ENCODE peak calls at places on chromosomes 3 and 15, in six cellular contexts. E is K562, B is stomach, U is A549, W is transverse colon, M is sigmoid colon. Y is an unnamed sample.
A peak's percentile ranks its signal among the peaks of the same experiment; 100 is the strongest.

GRCh38 chr15:43795997-43796396 is 3.9 kb downstream of the SERF2 start:
- DNase-seq in W (no peak), U (no peak), B (no peak), M (no peak), E (no peak), Y (no peak)

GRCh38 chr3:100008081-100008698 is 106.1 kb downstream of the FILIP1L start:
- DNase-seq in E (no peak), U (no peak), W (no peak), B (no peak), M (no peak), Y (no peak)

GRCh38 chr3:34005886-34006285 is 207.5 kb downstream of the PDCD6IP start:
- DNase-seq in W (no peak), B (no peak), E (no peak), M (no peak), U (no peak), Y (no peak)

GRCh38 chr3:59938857-59939256 is 889.0 kb upstream of the CFAP20DC start:
- DNase-seq in U (no peak), E (no peak), M (no peak), W (no peak), B (no peak), Y (no peak)

GRCh38 chr3:187020376-187020775 is 90.0 kb downstream of the ST6GAL1 start:
- DNase-seq in M (no peak), E (no peak), W (no peak), B (no peak), U (no peak), Y (no peak)

GRCh38 chr3:64360261-64360660 is 135.0 kb upstream of the PRICKLE2 start:
- DNase-seq in E (no peak), M (no peak), U (no peak), W (no peak), B (no peak), Y (no peak)

GRCh38 chr3:126370606-126371005 is 13.4 kb upstream of the KLF15 start:
- DNase-seq in E (no peak), W (no peak), B (no peak), M (peak; percentile 55), U (no peak), Y (no peak)

GRCh38 chr15:33453761-33454160 is 143.0 kb downstream of the RYR3 start:
- DNase-seq in M (no peak), E (no peak), B (no peak), W (no peak), U (no peak), Y (no peak)

GRCh38 chr15:46277994-46278885 is 643.4 kb downstream of the SQOR start:
- DNase-seq in W (no peak), U (no peak), B (no peak), E (no peak), M (no peak), Y (no peak)

GRCh38 chr3:143302638-143303171 is 183.1 kb downstream of the CHST2 start:
- DNase-seq in U (no peak), B (no peak), W (no peak), E (no peak), M (no peak), Y (no peak)

GRCh38 chr15:48913141-48913540 is 35.2 kb downstream of the EID1 start:
- DNase-seq in W (no peak), M (no peak), E (no peak), U (no peak), B (no peak), Y (no peak)

GRCh38 chr15:98484914-98485313 is 163.4 kb upstream of the IGF1R start:
- DNase-seq in M (no peak), B (no peak), U (no peak), W (no peak), E (no peak), Y (no peak)

GRCh38 chr3:57951106-57951882 is 56.9 kb upstream of the FLNB start:
- DNase-seq in U (peak; percentile 65), E (peak; percentile 32), M (peak; percentile 93), B (peak; percentile 48), W (peak; percentile 60), Y (peak; percentile 48)

GRCh38 chr15:51093865-51094605 is 671 bp downstream of the TNFAIP8L3 start:
- DNase-seq in W (peak; percentile 29), B (no peak), E (no peak), M (peak; percentile 69), U (peak; percentile 46), Y (peak; percentile 78)

GRCh38 chr3:16770021-16770420 is 114.7 kb upstream of the PLCL2 start:
- DNase-seq in E (no peak), M (no peak), B (no peak), W (no peak), U (no peak), Y (no peak)

GRCh38 chr3:3191675-3192480 is 12.4 kb upstream of the CRBN start:
- DNase-seq in E (peak; percentile 46), B (peak; percentile 50), U (no peak), M (no peak), W (no peak), Y (no peak)

GRCh38 chr3:58079773-58080172 is 71.6 kb downstream of the FLNB start:
- DNase-seq in M (no peak), U (no peak), W (no peak), E (no peak), B (no peak), Y (no peak)

GRCh38 chr3:194637066-194637465 is 3.8 kb upstream of the TMEM44 start:
- DNase-seq in B (no peak), U (no peak), W (no peak), M (no peak), E (no peak), Y (no peak)

GRCh38 chr3:140593766-140594165 is 84.1 kb upstream of the TRIM42 start:
- DNase-seq in U (no peak), E (no peak), B (no peak), M (no peak), W (no peak), Y (no peak)

GRCh38 chr3:39141211-39141995 is 12.0 kb downstream of the CSRNP1 start:
- DNase-seq in U (no peak), W (peak; percentile 91), E (no peak), M (peak; percentile 72), B (peak; percentile 91), Y (peak; percentile 55)

GRCh38 chr3:112143689-112144088 is 10.6 kb upstream of the GCSAM start:
- DNase-seq in W (no peak), U (no peak), E (no peak), B (no peak), M (no peak), Y (no peak)

GRCh38 chr3:51396401-51396800 is 5.3 kb downstream of the RBM15B start:
- DNase-seq in B (no peak), U (no peak), M (no peak), W (no peak), E (no peak), Y (no peak)

GRCh38 chr3:66195347-66195783 is 25.4 kb upstream of the SLC25A26 start:
- DNase-seq in B (peak; percentile 66), M (peak; percentile 67), U (no peak), E (no peak), W (peak; percentile 15), Y (peak; percentile 39)

DNA sequence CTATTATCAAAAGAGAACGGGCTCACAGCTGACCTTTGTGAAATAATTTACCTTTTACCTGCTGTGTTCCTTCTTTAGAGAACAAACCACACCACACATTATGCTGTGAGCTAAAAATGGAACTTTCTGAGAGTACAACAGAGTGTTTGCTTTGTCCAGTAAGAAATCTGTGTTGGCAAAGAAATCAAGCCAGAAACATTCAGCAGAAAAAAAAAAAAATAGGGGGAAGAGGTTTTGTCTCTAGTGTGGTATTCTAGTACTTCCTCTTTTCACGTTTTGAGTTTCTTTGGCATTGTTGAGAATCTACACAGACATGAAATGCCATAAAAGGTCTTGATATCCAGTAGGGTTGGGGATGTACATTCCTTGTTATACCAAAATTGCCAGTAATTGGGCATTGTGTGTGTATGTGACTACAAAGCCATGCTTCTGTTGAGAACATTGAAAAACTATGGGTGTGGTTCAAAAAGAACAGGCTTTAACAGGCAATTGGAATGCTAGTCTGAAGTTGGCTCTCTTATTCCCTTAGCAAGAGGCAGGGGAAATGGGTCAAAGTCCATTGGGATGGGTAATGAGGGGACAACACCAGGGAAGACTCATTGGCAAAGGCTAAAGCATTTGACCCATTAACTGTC is 273.5 kb downstream of the NEK10 start:
- DNase-seq in B (no peak), M (no peak), W (no peak), E (no peak), U (no peak), Y (no peak)
- H3K4me3 ChIP-seq in B (no peak overlapping the region), M (no peak overlapping the region), W (no peak overlapping the region), E (no peak overlapping the region), U (no peak overlapping the region), Y (no peak overlapping the region)

DNA sequence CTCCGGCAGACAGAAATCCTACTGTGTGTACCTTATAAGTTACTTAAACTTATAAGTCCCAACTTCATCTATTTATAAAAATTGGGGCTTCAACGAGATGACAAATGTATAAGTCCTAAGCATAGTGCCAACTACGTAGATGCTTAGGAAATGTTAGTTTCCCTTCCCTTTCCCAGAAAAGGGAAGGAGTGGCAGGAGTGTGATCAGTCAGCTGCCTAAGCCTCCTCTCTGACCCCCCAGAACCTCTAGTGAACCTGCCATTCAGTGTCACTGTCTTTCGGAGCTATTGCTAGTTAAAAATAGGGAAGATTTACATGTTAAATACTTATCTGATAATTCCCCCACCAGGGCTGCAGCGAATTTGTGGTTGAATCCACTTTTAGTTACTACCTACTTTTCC is 13.6 kb upstream of the BMF start:
- DNase-seq in W (no peak), M (no peak), U (no peak), E (no peak), B (no peak), Y (no peak)
- TF ChIP-seq EP300 in W (no peak), M (no peak), U (no peak), E (no peak), B (no peak), Y (no peak)

GRCh38 chr3:138434875-138435772 is 708 bp downstream of the ESYT3 start:
- DNase-seq in U (no peak), W (no peak), E (no peak), M (no peak), B (no peak), Y (no peak)

GRCh38 chr3:138432576-138433240 is 1.7 kb upstream of the ESYT3 start:
- DNase-seq in W (no peak), E (no peak), B (no peak), U (no peak), M (no peak), Y (no peak)

GRCh38 chr3:138433892-138434275 is 532 bp upstream of the ESYT3 start:
- DNase-seq in E (no peak), W (no peak), B (no peak), U (no peak), M (no peak), Y (no peak)

GRCh38 chr3:138435840-138436239 is 1.4 kb downstream of the ESYT3 start:
- DNase-seq in U (no peak), B (no peak), W (no peak), E (no peak), M (no peak), Y (no peak)

DNA sequence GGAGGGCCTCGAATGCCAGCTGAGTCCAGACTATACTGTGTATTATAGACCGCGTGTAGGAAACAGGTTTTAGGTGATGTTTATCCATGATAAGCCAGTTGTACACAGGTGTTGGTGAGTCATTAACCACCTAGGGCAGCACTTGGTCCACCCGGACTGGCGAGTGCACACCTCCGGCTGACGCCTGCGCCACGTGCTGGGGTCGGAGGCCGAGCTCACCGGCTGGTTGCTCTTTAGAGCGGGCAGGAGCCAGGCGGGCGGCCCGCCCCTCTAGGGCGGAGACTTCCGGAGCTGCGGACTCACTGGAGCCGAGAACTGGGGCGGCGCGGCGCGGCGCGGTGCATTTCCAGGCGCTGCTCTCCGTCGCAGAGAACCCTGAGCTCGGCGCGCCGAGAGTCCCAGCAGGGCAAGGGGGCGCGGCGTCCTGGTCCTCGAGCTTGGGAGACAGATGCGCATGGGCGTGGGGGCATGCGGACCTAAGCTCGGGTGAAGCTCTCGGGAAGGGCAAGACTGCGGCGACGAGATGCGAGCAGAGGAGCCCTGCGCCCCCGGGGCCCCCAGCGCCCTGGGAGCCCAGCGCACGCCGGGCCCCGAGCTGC is at the start of gene ESYT3:
- DNase-seq in E (no peak), B (peak; percentile 90), W (peak; percentile 78), M (peak; percentile 85), U (peak; percentile 63), Y (peak; percentile 42)
- TF ChIP-seq POLR2A in E (no peak), B (no peak), W (no peak), M (no peak), U (peak; percentile 42), Y (no peak)

GRCh38 chr15:59678171-59678570 is 10.9 kb downstream of the BNIP2 start:
- DNase-seq in W (no peak), M (no peak), B (no peak), E (no peak), U (no peak), Y (no peak)
- H3K4me3 ChIP-seq in W (no peak overlapping the region), M (no peak overlapping the region), B (no peak overlapping the region), E (no peak overlapping the region), U (no peak overlapping the region), Y (no peak overlapping the region)